ENCODE peak calls at places on chromosome 7, in eight cellular contexts. E is HFFc6; O is stimulated activated CD8-positive, alpha-beta memory T cell treated with anti-CD3 and anti-CD28 coated beads, Interleukin-4, amount 100 ng/mL, for 1 hour; M is IMR-90; I is amniotic stem cell; Z is glutamatergic neuron; Q is ovary; K is skeletal muscle cell. U is an unnamed sample.

GRCh38 chr7:107355616-107356015 is 114.2 kb upstream of the GPR22 start:
- DNase-seq in O (no peak), I (no peak), K (no peak), E (peak; percentile 24), Z (no peak), Q (no peak), M (peak; percentile 62), U (no peak)

GRCh38 chr7:76069238-76069638 is 21.3 kb downstream of the MDH2 start:
- DNase-seq in M (peak; percentile 97), Z (no peak), O (no peak), I (peak; percentile 75), Q (no peak), K (peak; percentile 83), E (peak; percentile 86), U (peak; percentile 3)

GRCh38 chr7:50842061-50842460 is 59.4 kb upstream of the GRB10 start:
- DNase-seq in Q (no peak), O (no peak), I (no peak), Z (no peak), M (no peak), K (no peak), E (no peak), U (no peak)

GRCh38 chr7:28862876-28863275 is 95.3 kb downstream of the TRIL start:
- DNase-seq in K (peak; percentile 20), E (no peak), O (no peak), I (no peak), Z (peak; percentile 48), M (peak; percentile 43), Q (no peak), U (no peak)

GRCh38 chr7:34845666-34846361 is 187.8 kb downstream of the NPSR1 start:
- DNase-seq in O (no peak), M (no peak), Z (no peak), E (no peak), Q (no peak), K (no peak), I (no peak), U (no peak)

GRCh38 chr7:25360471-25360870 is 132.2 kb upstream of the NPVF start:
- DNase-seq in Z (no peak), I (no peak), E (no peak), Q (no peak), O (no peak), K (no peak), M (no peak), U (peak; percentile 8)

GRCh38 chr7:17912536-17913235 is 27.6 kb downstream of the SNX13 start:
- DNase-seq in M (no peak), K (no peak), Z (no peak), O (no peak), Q (no peak), E (no peak), I (no peak), U (no peak)

GRCh38 chr7:6359742-6360141 is 87.3 kb upstream of the CYTH3 start:
- DNase-seq in M (no peak), Z (no peak), O (no peak), I (no peak), E (no peak), K (no peak), Q (no peak), U (no peak)

GRCh38 chr7:158394936-158395335 is 192.7 kb downstream of the PTPRN2 start:
- DNase-seq in M (no peak), I (no peak), Z (peak; percentile 83), Q (no peak), K (no peak), E (no peak), O (peak; percentile 13), U (no peak)

GRCh38 chr7:114921636-114922150 is at the start of gene MDFIC:
- DNase-seq in I (no peak), M (no peak), E (no peak), O (no peak), K (no peak), Z (no peak), Q (peak; percentile 34), U (no peak)

GRCh38 chr7:121182902-121183301 is 145.9 kb upstream of the WNT16 start:
- DNase-seq in Q (no peak), E (peak; percentile 16), I (no peak), Z (no peak), K (no peak), O (no peak), M (peak; percentile 21), U (no peak)

GRCh38 chr7:88628363-88629085 is 131.0 kb upstream of the ZNF804B start:
- DNase-seq in M (no peak), Z (no peak), I (no peak), K (no peak), E (no peak), Q (no peak), O (no peak), U (no peak)

GRCh38 chr7:124515431-124515830 is 250.2 kb downstream of the GPR37 start:
- DNase-seq in Z (no peak), I (no peak), Q (no peak), E (no peak), M (no peak), O (no peak), K (no peak), U (peak; percentile 33)

GRCh38 chr7:69190738-69191137 is 407.5 kb upstream of the AUTS2 start:
- DNase-seq in O (no peak), E (no peak), M (no peak), K (no peak), I (no peak), Q (no peak), Z (no peak), U (no peak)

GRCh38 chr7:148941598-148942280 is 57.6 kb upstream of the EZH2 start:
- DNase-seq in Z (peak; percentile 76), E (peak; percentile 51), M (peak; percentile 52), Q (peak; percentile 48), O (peak; percentile 15), K (no peak), I (no peak), U (peak; percentile 5)

GRCh38 chr7:83469491-83469890 is 179.4 kb downstream of the SEMA3E start:
- DNase-seq in Q (no peak), Z (no peak), M (no peak), O (no peak), I (no peak), K (no peak), E (no peak), U (no peak)